ENCODE peak calls at places on chromosomes 7 and 10, in six cellular contexts. One of them, this sample, is unnamed.

GRCh38 chr10:31604141-31604540 is 285.1 kb downstream of the ZEB1 start:
- DNase-seq in neural progenitor cell: no peak
- DNase-seq in MM.1S: no peak
- DNase-seq in HCT116: no peak
- DNase-seq in PC-3: no peak
- DNase-seq in SK-N-SH: no peak
- DNase-seq in this sample: peak; percentile 37

GRCh38 chr10:72173635-72174296 is 42.0 kb upstream of the ANAPC16 start:
- DNase-seq in neural progenitor cell: no peak
- DNase-seq in MM.1S: no peak
- DNase-seq in HCT116: peak; percentile 27
- DNase-seq in PC-3: no peak
- DNase-seq in SK-N-SH: peak; percentile 37
- DNase-seq in this sample: peak; percentile 4

GRCh38 chr7:20793258-20793657 is 6.6 kb upstream of the SP8 start:
- DNase-seq in neural progenitor cell: peak; percentile 94
- DNase-seq in MM.1S: no peak
- DNase-seq in HCT116: no peak
- DNase-seq in PC-3: no peak
- DNase-seq in SK-N-SH: no peak
- DNase-seq in this sample: no peak

GRCh38 chr7:72249106-72249505 is 163.0 kb downstream of the CALN1 start:
- DNase-seq in neural progenitor cell: no peak
- DNase-seq in MM.1S: peak; percentile 55
- DNase-seq in HCT116: no peak
- DNase-seq in PC-3: no peak
- DNase-seq in SK-N-SH: no peak
- DNase-seq in this sample: no peak

GRCh38 chr10:680146-680545 is 9.3 kb downstream of the DIP2C start:
- DNase-seq in neural progenitor cell: no peak
- DNase-seq in MM.1S: peak; percentile 25
- DNase-seq in HCT116: no peak
- DNase-seq in PC-3: no peak
- DNase-seq in SK-N-SH: no peak
- DNase-seq in this sample: no peak

GRCh38 chr10:60905580-60905979 is 38.4 kb downstream of the RHOBTB1 start:
- DNase-seq in neural progenitor cell: no peak
- DNase-seq in MM.1S: no peak
- DNase-seq in HCT116: no peak
- DNase-seq in PC-3: no peak
- DNase-seq in SK-N-SH: no peak
- DNase-seq in this sample: peak; percentile 70

GRCh38 chr10:3460420-3461128 is 288.0 kb upstream of the PITRM1 start:
- DNase-seq in neural progenitor cell: no peak
- DNase-seq in MM.1S: no peak
- DNase-seq in HCT116: no peak
- DNase-seq in PC-3: no peak
- DNase-seq in SK-N-SH: no peak
- DNase-seq in this sample: no peak

GRCh38 chr7:2299131-2299829 is 15.0 kb downstream of the SNX8 start:
- DNase-seq in neural progenitor cell: no peak
- DNase-seq in MM.1S: no peak
- DNase-seq in HCT116: no peak
- DNase-seq in PC-3: no peak
- DNase-seq in SK-N-SH: no peak
- DNase-seq in this sample: peak; percentile 92

GRCh38 chr10:50310560-50311174 is 59.4 kb upstream of the ASAH2 start:
- DNase-seq in neural progenitor cell: peak; percentile 37
- DNase-seq in MM.1S: peak; percentile 19
- DNase-seq in HCT116: peak; percentile 18
- DNase-seq in PC-3: peak; percentile 84
- DNase-seq in SK-N-SH: peak; percentile 33
- DNase-seq in this sample: no peak

GRCh38 chr7:37081436-37081835 is 357.1 kb upstream of the AOAH start:
- DNase-seq in neural progenitor cell: no peak
- DNase-seq in MM.1S: peak; percentile 47
- DNase-seq in HCT116: no peak
- DNase-seq in PC-3: no peak
- DNase-seq in SK-N-SH: no peak
- DNase-seq in this sample: no peak

GRCh38 chr10:22837351-22837750 is 90.5 kb upstream of the ARMC3 start:
- DNase-seq in neural progenitor cell: no peak
- DNase-seq in MM.1S: no peak
- DNase-seq in HCT116: no peak
- DNase-seq in PC-3: no peak
- DNase-seq in SK-N-SH: no peak
- DNase-seq in this sample: no peak

GRCh38 chr7:111436608-111437007 is 125.7 kb downstream of the IMMP2L start:
- DNase-seq in neural progenitor cell: no peak
- DNase-seq in MM.1S: no peak
- DNase-seq in HCT116: no peak
- DNase-seq in PC-3: no peak
- DNase-seq in SK-N-SH: no peak
- DNase-seq in this sample: no peak

GRCh38 chr10:123027861-123028260 is 19.1 kb downstream of the ACADSB start:
- DNase-seq in neural progenitor cell: no peak
- DNase-seq in MM.1S: no peak
- DNase-seq in HCT116: no peak
- DNase-seq in PC-3: no peak
- DNase-seq in SK-N-SH: no peak
- DNase-seq in this sample: peak; percentile 26

GRCh38 chr7:155901176-155901575 is 88.9 kb upstream of the SHH start:
- DNase-seq in neural progenitor cell: no peak
- DNase-seq in MM.1S: no peak
- DNase-seq in HCT116: no peak
- DNase-seq in PC-3: no peak
- DNase-seq in SK-N-SH: no peak
- DNase-seq in this sample: no peak

GRCh38 chr7:139619367-139619657 is 95.8 kb downstream of the CLEC2L start:
- DNase-seq in neural progenitor cell: no peak
- DNase-seq in MM.1S: no peak
- DNase-seq in HCT116: no peak
- DNase-seq in PC-3: peak; percentile 69
- DNase-seq in SK-N-SH: no peak
- DNase-seq in this sample: peak; percentile 88

DNA sequence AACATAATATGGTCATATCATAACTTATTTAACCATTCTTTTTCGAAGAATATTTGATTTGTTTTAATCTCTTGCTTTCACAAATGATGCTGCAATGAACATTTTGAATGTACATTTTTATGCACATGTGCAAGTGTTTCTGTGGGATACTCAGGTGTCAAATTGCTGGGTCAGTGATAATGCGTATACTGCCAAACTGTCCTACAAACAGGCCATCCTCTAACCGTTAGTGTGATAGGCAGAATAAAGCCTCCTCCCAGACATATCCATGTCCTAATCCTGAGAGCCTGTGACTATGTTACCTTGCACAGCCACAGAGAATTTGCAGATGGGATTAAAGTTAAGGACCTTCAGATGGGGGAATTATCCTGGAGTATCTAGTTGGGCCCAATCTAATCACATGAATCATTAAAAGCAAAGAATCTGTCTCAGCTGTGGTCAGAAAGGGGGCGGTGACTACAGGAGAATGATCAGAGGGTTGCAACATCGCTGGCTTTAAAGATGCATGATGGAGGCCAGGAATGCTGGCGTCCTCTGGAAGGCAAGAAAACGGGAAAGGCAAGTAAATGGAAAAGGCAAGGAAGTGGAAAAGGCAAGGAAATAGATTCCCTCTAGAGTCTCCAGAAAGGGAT is 46.7 kb downstream of the FZD1 start:
- DNase-seq in neural progenitor cell: peak; percentile 37
- DNase-seq in MM.1S: no peak
- DNase-seq in HCT116: no peak
- DNase-seq in PC-3: peak; percentile 31
- DNase-seq in SK-N-SH: no peak
- DNase-seq in this sample: peak; percentile 78
- TF ChIP-seq EZH2phosphoT487 in neural progenitor cell: no peak
- TF ChIP-seq EZH2phosphoT487 in MM.1S: no peak
- TF ChIP-seq EZH2phosphoT487 in HCT116: no peak
- TF ChIP-seq EZH2phosphoT487 in PC-3: no peak
- TF ChIP-seq EZH2phosphoT487 in SK-N-SH: no peak
- TF ChIP-seq EZH2phosphoT487 in this sample: no peak

DNA sequence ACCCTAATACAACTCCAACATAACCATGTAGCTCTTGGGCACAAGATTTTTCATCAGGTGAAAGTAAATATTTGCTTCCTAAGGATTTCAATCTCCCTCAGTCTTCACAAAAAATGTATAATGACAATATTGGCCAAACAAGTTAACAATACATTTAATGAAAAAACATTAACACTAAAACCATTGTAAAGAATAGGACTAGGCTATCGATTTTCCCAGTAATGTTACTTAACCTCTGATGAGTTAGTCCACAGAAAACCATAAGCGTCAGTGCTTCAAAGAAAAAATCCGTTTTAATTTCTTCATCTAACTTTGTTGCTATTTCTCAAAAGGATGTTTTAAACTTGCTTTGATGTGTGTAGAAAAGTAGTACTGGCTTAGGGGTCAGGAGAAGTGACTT is 1.2 kb downstream of the ZNF33B start:
- DNase-seq in neural progenitor cell: no peak
- DNase-seq in MM.1S: no peak
- DNase-seq in HCT116: no peak
- DNase-seq in PC-3: no peak
- DNase-seq in SK-N-SH: no peak
- DNase-seq in this sample: no peak
- H3K9ac ChIP-seq in neural progenitor cell: no peak overlapping the region
- H3K9ac ChIP-seq in MM.1S: no peak overlapping the region
- H3K9ac ChIP-seq in HCT116: peak overlapping the region; percentile 85
- H3K9ac ChIP-seq in PC-3: peak overlapping the region; percentile 91
- H3K9ac ChIP-seq in SK-N-SH: peak overlapping the region; percentile 93
- H3K9ac ChIP-seq in this sample: no peak overlapping the region

GRCh38 chr7:46557295-46557711 is 636.2 kb upstream of the IGFBP3 start:
- DNase-seq in neural progenitor cell: no peak
- DNase-seq in MM.1S: no peak
- DNase-seq in HCT116: no peak
- DNase-seq in PC-3: no peak
- DNase-seq in SK-N-SH: no peak
- DNase-seq in this sample: no peak
- TF ChIP-seq EZH2phosphoT487 in neural progenitor cell: no peak
- TF ChIP-seq EZH2phosphoT487 in MM.1S: no peak
- TF ChIP-seq EZH2phosphoT487 in HCT116: no peak
- TF ChIP-seq EZH2phosphoT487 in PC-3: no peak
- TF ChIP-seq EZH2phosphoT487 in SK-N-SH: no peak
- TF ChIP-seq EZH2phosphoT487 in this sample: no peak

DNA sequence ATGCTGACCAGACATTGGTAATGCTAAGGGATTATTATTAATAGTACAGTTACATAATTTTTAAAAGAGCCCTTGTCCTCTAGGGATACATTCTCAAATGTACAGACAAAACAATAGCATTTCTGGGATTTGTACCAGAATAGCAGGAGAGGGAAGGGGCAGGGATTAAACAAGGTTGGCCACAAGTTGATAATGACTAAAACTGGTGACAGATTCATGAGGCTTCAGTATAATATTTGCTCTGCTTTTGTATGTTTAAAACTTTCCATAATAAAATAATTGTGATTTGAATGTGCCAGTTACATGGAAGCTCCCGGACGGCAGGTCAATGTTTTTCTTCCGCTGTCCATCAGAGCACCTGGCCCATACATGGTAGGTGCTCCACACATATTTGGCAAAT is 27.0 kb downstream of the HSPA12A start:
- DNase-seq in neural progenitor cell: no peak
- DNase-seq in MM.1S: no peak
- DNase-seq in HCT116: no peak
- DNase-seq in PC-3: no peak
- DNase-seq in SK-N-SH: no peak
- DNase-seq in this sample: peak; percentile 10
- H3K9ac ChIP-seq in neural progenitor cell: no peak overlapping the region
- H3K9ac ChIP-seq in MM.1S: no peak overlapping the region
- H3K9ac ChIP-seq in HCT116: no peak overlapping the region
- H3K9ac ChIP-seq in PC-3: no peak overlapping the region
- H3K9ac ChIP-seq in SK-N-SH: no peak overlapping the region
- H3K9ac ChIP-seq in this sample: no peak overlapping the region

GRCh38 chr7:7756577-7756976 is 38.2 kb upstream of the RPA3 start:
- DNase-seq in neural progenitor cell: no peak
- DNase-seq in MM.1S: no peak
- DNase-seq in HCT116: no peak
- DNase-seq in PC-3: no peak
- DNase-seq in SK-N-SH: no peak
- DNase-seq in this sample: no peak
- TF ChIP-seq EZH2phosphoT487 in neural progenitor cell: no peak
- TF ChIP-seq EZH2phosphoT487 in MM.1S: no peak
- TF ChIP-seq EZH2phosphoT487 in HCT116: no peak
- TF ChIP-seq EZH2phosphoT487 in PC-3: no peak
- TF ChIP-seq EZH2phosphoT487 in SK-N-SH: no peak
- TF ChIP-seq EZH2phosphoT487 in this sample: no peak

GRCh38 chr10:62231805-62232204 is 36.8 kb downstream of the RTKN2 start:
- DNase-seq in neural progenitor cell: no peak
- DNase-seq in MM.1S: no peak
- DNase-seq in HCT116: no peak
- DNase-seq in PC-3: peak; percentile 88
- DNase-seq in SK-N-SH: no peak
- DNase-seq in this sample: no peak

GRCh38 chr10:62231371-62231770 is 37.3 kb downstream of the RTKN2 start:
- DNase-seq in neural progenitor cell: no peak
- DNase-seq in MM.1S: no peak
- DNase-seq in HCT116: no peak
- DNase-seq in PC-3: peak; percentile 99
- DNase-seq in SK-N-SH: no peak
- DNase-seq in this sample: peak; percentile 84

GRCh38 chr10:62234284-62234605 is 34.4 kb downstream of the RTKN2 start:
- DNase-seq in neural progenitor cell: no peak
- DNase-seq in MM.1S: no peak
- DNase-seq in HCT116: no peak
- DNase-seq in PC-3: no peak
- DNase-seq in SK-N-SH: no peak
- DNase-seq in this sample: no peak

GRCh38 chr10:62230344-62231138 is 38.1 kb downstream of the RTKN2 start:
- DNase-seq in neural progenitor cell: no peak
- DNase-seq in MM.1S: no peak
- DNase-seq in HCT116: no peak
- DNase-seq in PC-3: peak; percentile 81
- DNase-seq in SK-N-SH: no peak
- DNase-seq in this sample: peak; percentile 35

DNA sequence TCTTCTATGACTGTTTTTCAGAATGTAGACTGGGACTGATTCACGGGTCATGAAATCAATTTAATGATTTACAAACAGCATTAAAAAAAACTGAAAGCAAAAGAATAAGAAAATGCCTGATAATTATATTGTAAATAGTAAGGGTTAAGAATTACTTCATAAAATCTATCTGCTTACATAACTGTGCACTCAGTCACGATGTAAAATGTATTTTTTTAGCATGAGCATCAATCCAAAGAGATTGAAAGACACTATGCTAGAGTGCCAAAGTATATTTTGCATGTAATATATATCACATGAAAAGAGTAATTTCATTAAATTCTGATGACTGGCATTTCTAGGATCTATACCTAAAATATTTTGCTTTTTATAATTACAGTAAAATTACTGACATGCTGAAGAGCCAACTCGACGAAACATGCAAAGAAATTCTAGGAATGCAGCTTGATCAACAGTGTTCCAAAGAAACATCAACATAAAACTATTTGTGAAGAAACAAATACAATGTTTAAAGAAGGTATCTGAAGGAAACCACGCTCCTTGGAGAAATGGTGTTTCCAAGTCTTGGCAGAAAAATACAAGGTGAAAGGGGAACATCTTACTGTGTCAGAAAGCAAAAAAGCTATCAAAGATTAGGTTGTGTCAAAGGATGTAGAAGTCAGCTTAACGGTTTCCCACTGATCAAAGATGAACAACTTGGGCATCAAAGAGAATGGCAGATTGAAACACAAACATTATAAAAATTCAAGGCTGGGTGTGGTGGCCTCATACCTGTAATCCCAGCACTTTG is 35.0 kb downstream of the RTKN2 start:
- DNase-seq in neural progenitor cell: no peak
- DNase-seq in MM.1S: no peak
- DNase-seq in HCT116: no peak
- DNase-seq in PC-3: peak; percentile 75
- DNase-seq in SK-N-SH: no peak
- DNase-seq in this sample: peak; percentile 27
- H3K9ac ChIP-seq in neural progenitor cell: no peak overlapping the region
- H3K9ac ChIP-seq in MM.1S: no peak overlapping the region
- H3K9ac ChIP-seq in HCT116: no peak overlapping the region
- H3K9ac ChIP-seq in PC-3: no peak overlapping the region
- H3K9ac ChIP-seq in SK-N-SH: no peak overlapping the region
- H3K9ac ChIP-seq in this sample: no peak overlapping the region

This sample was measured in GM23248.